ENCODE peak calls at places on chromosomes 11 and 22, in four cellular contexts. One of them, this sample, is unnamed.
A peak's percentile ranks its signal among the peaks of the same experiment; 100 is the strongest.

GRCh38 chr11:131092469-131092868 is 176.2 kb upstream of the SNX19 start:
- DNase-seq in prostate gland: no peak
- DNase-seq in heart right ventricle: no peak
- DNase-seq in gastrocnemius medialis: no peak
- DNase-seq in this sample: no peak

GRCh38 chr22:38704568-38705234 is 1.0 kb upstream of the GTPBP1 start:
- DNase-seq in prostate gland: no peak
- DNase-seq in heart right ventricle: no peak
- DNase-seq in gastrocnemius medialis: no peak
- DNase-seq in this sample: no peak

GRCh38 chr22:28582806-28583205 is 96.8 kb downstream of the TTC28 start:
- DNase-seq in prostate gland: no peak
- DNase-seq in heart right ventricle: no peak
- DNase-seq in gastrocnemius medialis: no peak
- DNase-seq in this sample: peak; percentile 80

GRCh38 chr11:35853871-35854270 is 90.0 kb upstream of the LDLRAD3 start:
- DNase-seq in prostate gland: no peak
- DNase-seq in heart right ventricle: no peak
- DNase-seq in gastrocnemius medialis: no peak
- DNase-seq in this sample: no peak

GRCh38 chr22:23282089-23282501 is 101.8 kb downstream of the BCR start:
- DNase-seq in prostate gland: peak; percentile 85
- DNase-seq in heart right ventricle: peak; percentile 54
- DNase-seq in gastrocnemius medialis: peak; percentile 40
- DNase-seq in this sample: peak; percentile 71

GRCh38 chr11:95915051-95915450 is 8.9 kb downstream of the MTMR2 start:
- DNase-seq in prostate gland: no peak
- DNase-seq in heart right ventricle: no peak
- DNase-seq in gastrocnemius medialis: no peak
- DNase-seq in this sample: peak; percentile 38

GRCh38 chr11:44010789-44011251 is 37.0 kb upstream of the ACCSL start:
- DNase-seq in prostate gland: no peak
- DNase-seq in heart right ventricle: no peak
- DNase-seq in gastrocnemius medialis: no peak
- DNase-seq in this sample: peak; percentile 41

GRCh38 chr11:125968363-125968762 is 22.5 kb downstream of the VSIG10L2 start:
- DNase-seq in prostate gland: peak; percentile 66
- DNase-seq in heart right ventricle: no peak
- DNase-seq in gastrocnemius medialis: no peak
- DNase-seq in this sample: peak; percentile 14

GRCh38 chr11:69431136-69431535 is 50.3 kb upstream of the LINC01488 start:
- DNase-seq in prostate gland: no peak
- DNase-seq in heart right ventricle: no peak
- DNase-seq in gastrocnemius medialis: no peak
- DNase-seq in this sample: no peak

GRCh38 chr11:62880231-62880802 is 379 bp upstream of the SLC3A2 start:
- DNase-seq in prostate gland: peak; percentile 37
- DNase-seq in heart right ventricle: peak; percentile 46
- DNase-seq in gastrocnemius medialis: peak; percentile 62
- DNase-seq in this sample: peak; percentile 92

DNA sequence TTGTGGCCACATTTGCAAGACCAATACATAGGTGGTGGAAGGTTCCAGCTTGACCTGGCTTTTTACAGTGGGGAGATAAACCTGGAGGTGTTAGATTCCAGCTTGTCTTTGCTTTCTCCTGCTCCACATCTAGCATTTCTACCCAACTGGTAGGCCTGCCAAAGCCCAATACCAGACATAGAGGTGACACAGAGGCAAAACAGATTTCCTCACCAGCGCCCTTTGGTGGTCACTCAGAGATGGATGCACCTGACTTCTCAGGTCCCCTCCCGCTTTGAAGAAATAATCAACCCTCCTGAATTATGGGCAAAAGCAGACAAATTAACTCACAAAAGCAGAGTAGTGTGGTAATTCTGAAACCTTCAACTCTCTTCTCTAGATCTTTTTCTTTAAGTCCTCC is 1356.2 kb downstream of the FAM181B start:
- DNase-seq in prostate gland: no peak
- DNase-seq in heart right ventricle: no peak
- DNase-seq in gastrocnemius medialis: no peak
- DNase-seq in this sample: no peak
- TF ChIP-seq CTCF in prostate gland: no peak
- TF ChIP-seq CTCF in heart right ventricle: no peak
- TF ChIP-seq CTCF in gastrocnemius medialis: no peak
- TF ChIP-seq CTCF in this sample: no peak

GRCh38 chr11:110123003-110123402 is 29.8 kb downstream of the ZC3H12C start:
- DNase-seq in prostate gland: no peak
- DNase-seq in heart right ventricle: no peak
- DNase-seq in gastrocnemius medialis: no peak
- DNase-seq in this sample: peak; percentile 89
- H3K4me3 ChIP-seq in prostate gland: no peak overlapping the region
- H3K4me3 ChIP-seq in heart right ventricle: no peak overlapping the region
- H3K4me3 ChIP-seq in gastrocnemius medialis: no peak overlapping the region
- H3K4me3 ChIP-seq in this sample: no peak overlapping the region

GRCh38 chr22:48944756-48945620 is 882.7 kb downstream of the BRD1 start:
- DNase-seq in prostate gland: no peak
- DNase-seq in heart right ventricle: no peak
- DNase-seq in gastrocnemius medialis: no peak
- DNase-seq in this sample: no peak

GRCh38 chr22:48944433-48944755 is 883.3 kb downstream of the BRD1 start:
- DNase-seq in prostate gland: no peak
- DNase-seq in heart right ventricle: no peak
- DNase-seq in gastrocnemius medialis: no peak
- DNase-seq in this sample: no peak

GRCh38 chr22:48941903-48942625 is 885.6 kb downstream of the BRD1 start:
- DNase-seq in prostate gland: no peak
- DNase-seq in heart right ventricle: no peak
- DNase-seq in gastrocnemius medialis: no peak
- DNase-seq in this sample: no peak

GRCh38 chr22:48942698-48943566 is 884.7 kb downstream of the BRD1 start:
- DNase-seq in prostate gland: no peak
- DNase-seq in heart right ventricle: no peak
- DNase-seq in gastrocnemius medialis: no peak
- DNase-seq in this sample: no peak

DNA sequence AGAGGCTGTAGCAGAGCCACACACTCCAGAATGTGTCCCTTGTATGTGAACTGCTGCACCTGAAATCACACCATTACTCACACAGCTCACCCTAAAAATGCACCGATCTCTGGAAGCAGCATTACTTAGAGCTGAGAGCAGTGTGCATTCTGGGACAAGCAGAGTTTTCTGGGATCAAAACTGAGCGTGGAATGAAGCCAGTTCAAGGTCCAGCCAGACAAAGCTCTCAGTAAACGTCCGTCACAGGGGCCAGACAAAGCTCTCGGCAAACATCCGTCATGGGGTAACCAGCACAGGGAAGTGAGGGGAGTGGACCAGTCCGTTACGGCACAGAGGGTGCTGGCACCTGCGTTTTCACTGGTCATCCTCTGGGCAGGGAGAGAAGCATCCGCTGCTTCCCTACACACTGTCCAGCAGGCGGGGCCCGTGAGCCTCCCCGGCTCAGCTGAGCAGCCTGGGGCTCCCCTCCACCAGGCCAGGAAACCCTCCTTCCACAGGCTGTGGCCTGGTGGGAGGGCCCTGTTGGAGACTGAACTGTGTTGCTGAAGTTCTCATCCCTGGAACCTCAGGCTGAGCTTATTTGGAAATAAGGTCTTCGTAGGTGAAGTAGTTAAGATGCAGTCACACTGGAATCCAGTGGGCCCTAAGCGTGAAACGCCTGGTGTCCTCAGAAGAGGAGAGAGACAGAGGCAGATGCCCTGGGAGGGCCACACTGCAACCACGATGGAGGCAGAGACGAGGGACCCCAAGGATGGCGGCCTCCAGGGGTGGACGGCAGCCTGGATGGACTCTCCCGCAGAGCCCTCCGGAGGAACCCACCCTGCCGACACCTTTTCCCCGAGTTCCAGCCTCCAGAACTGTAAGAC is 883.9 kb downstream of the BRD1 start:
- DNase-seq in prostate gland: no peak
- DNase-seq in heart right ventricle: no peak
- DNase-seq in gastrocnemius medialis: no peak
- DNase-seq in this sample: no peak
- TF ChIP-seq CTCF in prostate gland: no peak
- TF ChIP-seq CTCF in heart right ventricle: peak; percentile 48
- TF ChIP-seq CTCF in gastrocnemius medialis: no peak
- TF ChIP-seq CTCF in this sample: no peak

DNA sequence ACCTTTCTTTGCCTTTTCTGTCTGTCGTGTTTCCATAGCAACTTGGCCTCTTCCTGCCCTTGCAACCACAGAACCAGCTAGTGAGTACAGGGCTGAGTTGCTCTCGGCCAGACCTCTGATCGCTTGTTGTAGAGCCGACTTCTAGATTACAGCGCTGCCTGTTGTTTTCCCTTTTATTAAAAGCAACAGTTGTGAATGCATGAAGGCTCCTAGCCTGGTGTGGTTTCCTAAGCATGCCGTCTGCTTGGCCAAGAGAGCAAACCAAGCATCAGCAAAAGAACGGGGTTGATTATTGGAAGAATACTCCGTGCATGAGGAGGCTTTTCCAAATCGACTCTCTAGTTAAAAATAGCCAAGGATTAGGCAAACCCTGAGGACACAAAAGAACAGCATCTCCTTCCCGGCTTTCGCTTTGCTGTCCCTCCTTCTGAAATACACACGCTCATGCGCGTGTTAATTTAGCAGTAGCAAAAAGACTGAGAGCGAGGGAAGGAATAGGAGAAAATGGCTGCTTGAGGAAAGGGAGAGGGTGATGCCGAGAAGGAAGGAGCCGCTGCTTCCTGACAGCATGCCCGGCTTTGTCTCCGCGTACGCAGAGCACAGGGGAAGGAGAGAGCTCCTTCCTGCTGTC is 71.5 kb upstream of the TTC12 start:
- DNase-seq in prostate gland: no peak
- DNase-seq in heart right ventricle: no peak
- DNase-seq in gastrocnemius medialis: no peak
- DNase-seq in this sample: peak; percentile 69
- H3K4me3 ChIP-seq in prostate gland: peak overlapping the region; percentile 12
- H3K4me3 ChIP-seq in heart right ventricle: peak overlapping the region; percentile 45
- H3K4me3 ChIP-seq in gastrocnemius medialis: peak overlapping the region; percentile 35
- H3K4me3 ChIP-seq in this sample: peak overlapping the region; percentile 37

GRCh38 chr11:45089251-45089650 is 57.2 kb upstream of the PRDM11 start:
- DNase-seq in prostate gland: no peak
- DNase-seq in heart right ventricle: peak; percentile 82
- DNase-seq in gastrocnemius medialis: peak; percentile 94
- DNase-seq in this sample: peak; percentile 98
- TF ChIP-seq CTCF in prostate gland: no peak
- TF ChIP-seq CTCF in heart right ventricle: no peak
- TF ChIP-seq CTCF in gastrocnemius medialis: no peak
- TF ChIP-seq CTCF in this sample: no peak

GRCh38 chr11:2134022-2135010 is 4.9 kb downstream of the IGF2 start:
- DNase-seq in prostate gland: no peak
- DNase-seq in heart right ventricle: peak; percentile 6
- DNase-seq in gastrocnemius medialis: no peak
- DNase-seq in this sample: no peak
- H3K4me3 ChIP-seq in prostate gland: no peak overlapping the region
- H3K4me3 ChIP-seq in heart right ventricle: no peak overlapping the region
- H3K4me3 ChIP-seq in gastrocnemius medialis: no peak overlapping the region
- H3K4me3 ChIP-seq in this sample: no peak overlapping the region

This sample was measured in cardiac fibroblast.